ENCODE peak calls at places on chromosomes 11 and 22, in five cellular contexts. One of them, this sample, is unnamed.

GRCh38 chr11:82653752-82654151 is 79.9 kb downstream of the FAM181B start:
- DNase-seq in fibroblast of pulmonary artery: no peak
- DNase-seq in neural progenitor cell: no peak
- DNase-seq in fibroblast of mammary gland: no peak
- DNase-seq in fibroblast of lung: no peak
- DNase-seq in this sample: no peak

GRCh38 chr22:20439556-20439927 is 1.9 kb upstream of the SCARF2 start:
- DNase-seq in fibroblast of pulmonary artery: no peak
- DNase-seq in neural progenitor cell: no peak
- DNase-seq in fibroblast of mammary gland: no peak
- DNase-seq in fibroblast of lung: no peak
- DNase-seq in this sample: no peak

GRCh38 chr22:38942702-38943101 is 14.7 kb upstream of the APOBEC3A start:
- DNase-seq in fibroblast of pulmonary artery: no peak
- DNase-seq in neural progenitor cell: peak; percentile 0
- DNase-seq in fibroblast of mammary gland: no peak
- DNase-seq in fibroblast of lung: no peak
- DNase-seq in this sample: no peak

GRCh38 chr11:78787696-78788095 is 213.0 kb upstream of the NARS2 start:
- DNase-seq in fibroblast of pulmonary artery: no peak
- DNase-seq in neural progenitor cell: no peak
- DNase-seq in fibroblast of mammary gland: no peak
- DNase-seq in fibroblast of lung: no peak
- DNase-seq in this sample: no peak

GRCh38 chr11:11607772-11608171 is 14.0 kb downstream of the GALNT18 start:
- DNase-seq in fibroblast of pulmonary artery: no peak
- DNase-seq in neural progenitor cell: no peak
- DNase-seq in fibroblast of mammary gland: no peak
- DNase-seq in fibroblast of lung: peak; percentile 25
- DNase-seq in this sample: no peak

GRCh38 chr11:109071712-109072524 is 350.1 kb upstream of the C11orf87 start:
- DNase-seq in fibroblast of pulmonary artery: peak; percentile 95
- DNase-seq in neural progenitor cell: no peak
- DNase-seq in fibroblast of mammary gland: peak; percentile 84
- DNase-seq in fibroblast of lung: peak; percentile 91
- DNase-seq in this sample: no peak

GRCh38 chr22:24051568-24051967 is 40.5 kb downstream of the CABIN1 start:
- DNase-seq in fibroblast of pulmonary artery: no peak
- DNase-seq in neural progenitor cell: no peak
- DNase-seq in fibroblast of mammary gland: peak; percentile 48
- DNase-seq in fibroblast of lung: no peak
- DNase-seq in this sample: no peak

GRCh38 chr11:7530013-7530412 is 16.2 kb downstream of the PPFIBP2 start:
- DNase-seq in fibroblast of pulmonary artery: no peak
- DNase-seq in neural progenitor cell: no peak
- DNase-seq in fibroblast of mammary gland: no peak
- DNase-seq in fibroblast of lung: no peak
- DNase-seq in this sample: no peak

GRCh38 chr11:27085605-27086004 is 45.0 kb downstream of the BBOX1 start:
- DNase-seq in fibroblast of pulmonary artery: peak; percentile 9
- DNase-seq in neural progenitor cell: no peak
- DNase-seq in fibroblast of mammary gland: no peak
- DNase-seq in fibroblast of lung: no peak
- DNase-seq in this sample: no peak

GRCh38 chr11:40118780-40119179 is 1340.7 kb downstream of the LRRC4C start:
- DNase-seq in fibroblast of pulmonary artery: no peak
- DNase-seq in neural progenitor cell: no peak
- DNase-seq in fibroblast of mammary gland: no peak
- DNase-seq in fibroblast of lung: no peak
- DNase-seq in this sample: no peak

GRCh38 chr22:50079689-50080465 is 5.3 kb downstream of the MLC1 start:
- DNase-seq in fibroblast of pulmonary artery: no peak
- DNase-seq in neural progenitor cell: no peak
- DNase-seq in fibroblast of mammary gland: no peak
- DNase-seq in fibroblast of lung: no peak
- DNase-seq in this sample: peak; percentile 32

GRCh38 chr11:72685560-72686480 is 11.6 kb upstream of the PDE2A start:
- DNase-seq in fibroblast of pulmonary artery: peak; percentile 30
- DNase-seq in neural progenitor cell: no peak
- DNase-seq in fibroblast of mammary gland: peak; percentile 81
- DNase-seq in fibroblast of lung: no peak
- DNase-seq in this sample: no peak

GRCh38 chr11:1039481-1040427 is 3.2 kb upstream of the MUC6 start:
- DNase-seq in fibroblast of pulmonary artery: no peak
- DNase-seq in neural progenitor cell: no peak
- DNase-seq in fibroblast of mammary gland: no peak
- DNase-seq in fibroblast of lung: no peak
- DNase-seq in this sample: peak; percentile 45

GRCh38 chr11:79487412-79487811 is 46.6 kb upstream of the TENM4 start:
- DNase-seq in fibroblast of pulmonary artery: no peak
- DNase-seq in neural progenitor cell: no peak
- DNase-seq in fibroblast of mammary gland: no peak
- DNase-seq in fibroblast of lung: no peak
- DNase-seq in this sample: no peak

GRCh38 chr11:64241430-64242153 is 697 bp downstream of the FKBP2 start:
- DNase-seq in fibroblast of pulmonary artery: peak; percentile 100
- DNase-seq in neural progenitor cell: peak; percentile 99
- DNase-seq in fibroblast of mammary gland: peak; percentile 99
- DNase-seq in fibroblast of lung: peak; percentile 97
- DNase-seq in this sample: peak; percentile 100
- TF ChIP-seq CTCF in fibroblast of pulmonary artery: no peak
- TF ChIP-seq CTCF in neural progenitor cell: peak; percentile 3
- TF ChIP-seq CTCF in fibroblast of mammary gland: no peak
- TF ChIP-seq CTCF in fibroblast of lung: no peak
- TF ChIP-seq CTCF in this sample: no peak

DNA sequence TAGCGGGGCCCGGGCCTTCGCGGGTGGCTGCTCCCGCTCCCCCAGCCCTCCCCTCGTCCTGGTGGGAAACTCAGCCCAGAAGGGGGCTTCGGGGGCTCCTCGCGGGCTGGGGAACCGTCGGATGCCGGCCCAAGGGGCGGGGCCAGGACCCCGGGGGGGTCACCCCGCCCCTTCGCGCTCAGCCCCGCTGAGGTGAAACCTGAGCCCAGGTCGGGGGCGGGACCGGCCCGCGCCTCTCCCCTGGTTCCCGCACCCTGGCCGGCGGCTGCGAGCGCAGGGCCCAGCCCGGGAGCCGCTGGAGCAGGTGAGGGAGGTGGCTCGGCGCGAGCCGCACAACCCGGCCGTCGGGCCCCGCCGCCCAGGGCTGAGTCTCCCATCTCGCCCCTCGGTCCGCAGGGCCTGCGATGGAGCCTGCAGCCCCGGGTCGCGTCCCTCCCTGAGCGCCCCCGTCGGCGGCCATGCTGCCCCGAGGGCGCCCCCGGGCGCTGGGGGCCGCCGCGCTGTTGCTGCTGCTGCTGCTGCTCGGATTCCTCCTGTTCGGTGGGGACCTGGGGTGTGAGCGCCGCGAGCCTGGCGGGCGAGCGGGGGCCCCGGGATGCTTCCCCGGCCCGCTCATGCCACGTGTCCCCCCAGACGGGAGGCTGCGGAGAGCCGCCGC is at the start of gene LARGE2:
- DNase-seq in fibroblast of pulmonary artery: no peak
- DNase-seq in neural progenitor cell: peak; percentile 89
- DNase-seq in fibroblast of mammary gland: no peak
- DNase-seq in fibroblast of lung: no peak
- DNase-seq in this sample: peak; percentile 44
- TF ChIP-seq CTCF in fibroblast of pulmonary artery: no peak
- TF ChIP-seq CTCF in neural progenitor cell: no peak
- TF ChIP-seq CTCF in fibroblast of mammary gland: no peak
- TF ChIP-seq CTCF in fibroblast of lung: no peak
- TF ChIP-seq CTCF in this sample: no peak

DNA sequence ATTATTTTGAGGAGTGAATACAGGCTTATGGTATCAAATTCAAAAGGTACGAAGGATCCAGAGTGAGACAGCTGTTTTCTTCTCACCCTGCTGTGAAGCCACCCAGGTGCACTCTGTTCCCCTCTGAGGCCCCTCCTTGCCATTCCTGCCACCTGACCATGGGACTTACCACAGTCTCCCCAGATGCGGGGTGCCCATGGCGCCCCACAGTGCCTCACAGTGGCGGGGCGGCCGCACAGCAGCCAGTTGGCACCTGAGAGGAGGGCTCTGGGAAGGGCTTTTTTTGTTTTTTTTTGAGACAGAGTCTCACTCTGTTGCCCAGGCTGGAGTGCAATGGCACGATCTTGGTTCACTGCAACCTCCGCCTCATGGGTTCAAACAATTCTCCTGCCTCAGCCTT is 151.7 kb downstream of the CEP164 start:
- DNase-seq in fibroblast of pulmonary artery: no peak
- DNase-seq in neural progenitor cell: no peak
- DNase-seq in fibroblast of mammary gland: no peak
- DNase-seq in fibroblast of lung: no peak
- DNase-seq in this sample: no peak
- TF ChIP-seq CTCF in fibroblast of pulmonary artery: no peak
- TF ChIP-seq CTCF in neural progenitor cell: peak; percentile 38
- TF ChIP-seq CTCF in fibroblast of mammary gland: no peak
- TF ChIP-seq CTCF in fibroblast of lung: no peak
- TF ChIP-seq CTCF in this sample: no peak

GRCh38 chr11:13965337-13965736 is 2.8 kb downstream of the SPON1 start:
- DNase-seq in fibroblast of pulmonary artery: no peak
- DNase-seq in neural progenitor cell: peak; percentile 47
- DNase-seq in fibroblast of mammary gland: no peak
- DNase-seq in fibroblast of lung: no peak
- DNase-seq in this sample: no peak

GRCh38 chr11:13962562-13963168 is at the start of gene SPON1:
- DNase-seq in fibroblast of pulmonary artery: peak; percentile 15
- DNase-seq in neural progenitor cell: peak; percentile 93
- DNase-seq in fibroblast of mammary gland: peak; percentile 24
- DNase-seq in fibroblast of lung: peak; percentile 43
- DNase-seq in this sample: no peak

GRCh38 chr11:13964771-13965074 is 2.2 kb downstream of the SPON1 start:
- DNase-seq in fibroblast of pulmonary artery: no peak
- DNase-seq in neural progenitor cell: no peak
- DNase-seq in fibroblast of mammary gland: no peak
- DNase-seq in fibroblast of lung: no peak
- DNase-seq in this sample: no peak

GRCh38 chr11:13963169-13963948 is 836 bp downstream of the SPON1 start:
- DNase-seq in fibroblast of pulmonary artery: no peak
- DNase-seq in neural progenitor cell: peak; percentile 66
- DNase-seq in fibroblast of mammary gland: no peak
- DNase-seq in fibroblast of lung: peak; percentile 20
- DNase-seq in this sample: no peak

DNA sequence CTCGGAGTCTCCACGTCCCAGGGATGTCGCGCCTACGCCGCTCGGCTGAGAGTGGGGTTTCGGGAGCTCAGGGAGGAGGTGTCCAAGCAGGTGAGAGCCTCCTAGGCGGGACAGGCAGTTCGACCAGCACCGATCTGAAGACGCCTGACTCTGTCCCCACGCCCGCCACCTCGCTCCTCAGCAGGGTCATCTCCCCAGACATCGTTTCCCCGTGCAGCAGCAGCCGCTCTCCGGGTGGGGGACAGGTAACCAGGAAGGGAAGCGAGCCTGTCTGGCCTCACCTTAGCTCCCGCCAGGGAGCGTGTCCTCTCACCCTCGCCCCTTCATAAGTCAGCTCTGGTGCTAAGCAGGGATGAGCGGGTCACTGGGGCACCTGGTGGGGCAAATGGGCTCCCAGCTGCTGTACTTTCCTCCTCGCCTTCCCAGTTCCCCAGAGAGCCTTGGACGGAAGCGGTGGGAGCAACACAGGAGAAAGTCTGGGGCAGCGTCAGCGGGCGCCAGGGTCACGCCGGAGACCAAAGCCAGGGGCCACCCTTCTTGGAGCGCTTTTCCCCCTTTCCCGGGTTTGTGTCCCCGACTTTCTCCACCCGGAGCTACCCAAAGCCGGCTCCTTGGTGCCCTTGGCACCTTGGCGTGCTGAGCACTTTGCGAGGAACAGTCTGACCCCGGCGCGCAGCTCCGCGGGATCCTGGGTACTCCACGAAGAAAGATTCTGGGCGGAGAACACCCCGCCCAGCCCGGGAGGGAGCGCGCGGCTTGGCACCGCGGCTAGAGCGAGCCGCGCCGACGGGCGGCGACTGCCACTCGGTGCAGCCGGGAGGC is 1.6 kb downstream of the SPON1 start:
- DNase-seq in fibroblast of pulmonary artery: no peak
- DNase-seq in neural progenitor cell: peak; percentile 75
- DNase-seq in fibroblast of mammary gland: no peak
- DNase-seq in fibroblast of lung: no peak
- DNase-seq in this sample: no peak
- TF ChIP-seq CTCF in fibroblast of pulmonary artery: no peak
- TF ChIP-seq CTCF in neural progenitor cell: peak; percentile 23
- TF ChIP-seq CTCF in fibroblast of mammary gland: no peak
- TF ChIP-seq CTCF in fibroblast of lung: no peak
- TF ChIP-seq CTCF in this sample: no peak

GRCh38 chr11:67400251-67400941 is 1.3 kb downstream of the PPP1CA start:
- DNase-seq in fibroblast of pulmonary artery: no peak
- DNase-seq in neural progenitor cell: no peak
- DNase-seq in fibroblast of mammary gland: peak; percentile 18
- DNase-seq in fibroblast of lung: no peak
- DNase-seq in this sample: no peak

GRCh38 chr11:67398661-67399563 is 2.7 kb downstream of the PPP1CA start:
- DNase-seq in fibroblast of pulmonary artery: no peak
- DNase-seq in neural progenitor cell: no peak
- DNase-seq in fibroblast of mammary gland: no peak
- DNase-seq in fibroblast of lung: no peak
- DNase-seq in this sample: no peak

GRCh38 chr11:67397986-67398660 is 3.5 kb downstream of the PPP1CA start:
- DNase-seq in fibroblast of pulmonary artery: no peak
- DNase-seq in neural progenitor cell: no peak
- DNase-seq in fibroblast of mammary gland: no peak
- DNase-seq in fibroblast of lung: no peak
- DNase-seq in this sample: no peak

GRCh38 chr11:67401495-67402191 is at the start of gene PPP1CA:
- DNase-seq in fibroblast of pulmonary artery: peak; percentile 89
- DNase-seq in neural progenitor cell: peak; percentile 96
- DNase-seq in fibroblast of mammary gland: peak; percentile 79
- DNase-seq in fibroblast of lung: peak; percentile 79
- DNase-seq in this sample: peak; percentile 90

GRCh38 chr11:67400942-67401494 is 640 bp downstream of the PPP1CA start:
- DNase-seq in fibroblast of pulmonary artery: no peak
- DNase-seq in neural progenitor cell: no peak
- DNase-seq in fibroblast of mammary gland: no peak
- DNase-seq in fibroblast of lung: no peak
- DNase-seq in this sample: no peak
- TF ChIP-seq CTCF in fibroblast of pulmonary artery: no peak
- TF ChIP-seq CTCF in neural progenitor cell: no peak
- TF ChIP-seq CTCF in fibroblast of mammary gland: no peak
- TF ChIP-seq CTCF in fibroblast of lung: no peak
- TF ChIP-seq CTCF in this sample: no peak

DNA sequence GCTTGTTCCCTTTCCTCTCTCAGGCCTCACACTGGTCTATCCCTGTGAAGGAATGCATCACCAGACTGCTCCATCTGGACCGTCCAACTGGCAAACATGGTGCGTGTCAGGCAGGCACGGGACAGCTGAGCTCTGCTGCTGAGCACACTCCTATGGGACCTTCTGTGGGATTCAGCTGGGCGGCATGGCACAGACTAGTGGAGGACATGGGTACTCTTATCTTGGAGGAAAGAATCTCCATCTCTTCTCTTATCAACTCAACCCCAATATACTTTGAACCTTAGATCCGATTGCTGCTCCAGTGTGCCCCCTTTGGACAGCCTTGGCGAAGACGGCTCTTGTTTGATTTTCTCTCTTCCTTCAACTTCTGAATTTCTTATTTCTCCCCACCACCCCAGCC is 593.6 kb downstream of the ETS1 start:
- DNase-seq in fibroblast of pulmonary artery: no peak
- DNase-seq in neural progenitor cell: peak; percentile 10
- DNase-seq in fibroblast of mammary gland: no peak
- DNase-seq in fibroblast of lung: no peak
- DNase-seq in this sample: no peak
- TF ChIP-seq CTCF in fibroblast of pulmonary artery: no peak
- TF ChIP-seq CTCF in neural progenitor cell: peak; percentile 43
- TF ChIP-seq CTCF in fibroblast of mammary gland: peak; percentile 10
- TF ChIP-seq CTCF in fibroblast of lung: peak; percentile 11
- TF ChIP-seq CTCF in this sample: no peak